ENCODE peak calls at places on chromosome 20, in ten cellular contexts. One of them, this sample, is unnamed.

GRCh38 chr20:3980260-3981131 is 34.9 kb downstream of the RNF24 start:
- DNase-seq in mesenchymal stem cell: peak
- DNase-seq in activated CD4-positive, CD25-positive, alpha-beta regulatory T cell: no peak
- DNase-seq in AML-193: no peak
- DNase-seq in SJSA1: no peak
- DNase-seq in AG10803: peak
- DNase-seq in NCI-H1436: no peak
- DNase-seq in RWPE1: peak
- DNase-seq in amniotic stem cell: peak
- DNase-seq in HT-29: no peak
- DNase-seq in this sample: peak

GRCh38 chr20:881051-881820 is 34.9 kb downstream of the ANGPT4 start:
- DNase-seq in mesenchymal stem cell: peak
- DNase-seq in activated CD4-positive, CD25-positive, alpha-beta regulatory T cell: no peak
- DNase-seq in AML-193: peak
- DNase-seq in SJSA1: no peak
- DNase-seq in AG10803: peak
- DNase-seq in NCI-H1436: no peak
- DNase-seq in RWPE1: peak
- DNase-seq in amniotic stem cell: no peak
- DNase-seq in HT-29: no peak
- DNase-seq in this sample: peak

GRCh38 chr20:44959082-44959895 is 908 bp downstream of the TOMM34 start:
- DNase-seq in mesenchymal stem cell: peak
- DNase-seq in activated CD4-positive, CD25-positive, alpha-beta regulatory T cell: peak
- DNase-seq in AML-193: no peak
- DNase-seq in SJSA1: no peak
- DNase-seq in AG10803: peak
- DNase-seq in NCI-H1436: no peak
- DNase-seq in RWPE1: peak
- DNase-seq in amniotic stem cell: peak
- DNase-seq in HT-29: peak
- DNase-seq in this sample: peak

GRCh38 chr20:33531047-33531877 is 41.4 kb downstream of the CBFA2T2 start:
- DNase-seq in mesenchymal stem cell: peak
- DNase-seq in activated CD4-positive, CD25-positive, alpha-beta regulatory T cell: no peak
- DNase-seq in AML-193: no peak
- DNase-seq in SJSA1: peak
- DNase-seq in AG10803: peak
- DNase-seq in NCI-H1436: no peak
- DNase-seq in RWPE1: no peak
- DNase-seq in amniotic stem cell: peak
- DNase-seq in HT-29: no peak
- DNase-seq in this sample: no peak

GRCh38 chr20:1945660-1946059 is 48.2 kb downstream of the PDYN start:
- DNase-seq in mesenchymal stem cell: no peak
- DNase-seq in activated CD4-positive, CD25-positive, alpha-beta regulatory T cell: no peak
- DNase-seq in AML-193: peak
- DNase-seq in SJSA1: no peak
- DNase-seq in AG10803: no peak
- DNase-seq in NCI-H1436: no peak
- DNase-seq in RWPE1: no peak
- DNase-seq in amniotic stem cell: no peak
- DNase-seq in HT-29: no peak
- DNase-seq in this sample: no peak

GRCh38 chr20:41003143-41003932 is 25.3 kb upstream of the TOP1 start:
- DNase-seq in mesenchymal stem cell: peak
- DNase-seq in activated CD4-positive, CD25-positive, alpha-beta regulatory T cell: peak
- DNase-seq in AML-193: peak
- DNase-seq in SJSA1: peak
- DNase-seq in AG10803: peak
- DNase-seq in NCI-H1436: peak
- DNase-seq in RWPE1: peak
- DNase-seq in amniotic stem cell: peak
- DNase-seq in HT-29: peak
- DNase-seq in this sample: no peak

GRCh38 chr20:35305682-35306556 is 13.7 kb upstream of the FAM83C start:
- DNase-seq in mesenchymal stem cell: peak
- DNase-seq in activated CD4-positive, CD25-positive, alpha-beta regulatory T cell: no peak
- DNase-seq in AML-193: peak
- DNase-seq in SJSA1: peak
- DNase-seq in AG10803: peak
- DNase-seq in NCI-H1436: no peak
- DNase-seq in RWPE1: peak
- DNase-seq in amniotic stem cell: peak
- DNase-seq in HT-29: peak
- DNase-seq in this sample: no peak

GRCh38 chr20:35319206-35320197 is 27.3 kb upstream of the FAM83C start:
- DNase-seq in mesenchymal stem cell: peak
- DNase-seq in activated CD4-positive, CD25-positive, alpha-beta regulatory T cell: no peak
- DNase-seq in AML-193: no peak
- DNase-seq in SJSA1: no peak
- DNase-seq in AG10803: no peak
- DNase-seq in NCI-H1436: no peak
- DNase-seq in RWPE1: peak
- DNase-seq in amniotic stem cell: no peak
- DNase-seq in HT-29: no peak
- DNase-seq in this sample: no peak

GRCh38 chr20:17460119-17460518 is 71.1 kb downstream of the BFSP1 start:
- DNase-seq in mesenchymal stem cell: no peak
- DNase-seq in activated CD4-positive, CD25-positive, alpha-beta regulatory T cell: no peak
- DNase-seq in AML-193: no peak
- DNase-seq in SJSA1: peak
- DNase-seq in AG10803: no peak
- DNase-seq in NCI-H1436: no peak
- DNase-seq in RWPE1: no peak
- DNase-seq in amniotic stem cell: no peak
- DNase-seq in HT-29: no peak
- DNase-seq in this sample: no peak

GRCh38 chr20:56779452-56780143 is 150.5 kb downstream of the TFAP2C start:
- DNase-seq in mesenchymal stem cell: no peak
- DNase-seq in activated CD4-positive, CD25-positive, alpha-beta regulatory T cell: no peak
- DNase-seq in AML-193: no peak
- DNase-seq in SJSA1: no peak
- DNase-seq in AG10803: no peak
- DNase-seq in NCI-H1436: no peak
- DNase-seq in RWPE1: no peak
- DNase-seq in amniotic stem cell: no peak
- DNase-seq in HT-29: no peak
- DNase-seq in this sample: peak

GRCh38 chr20:4681441-4681840 is 40.3 kb upstream of the PRND start:
- DNase-seq in mesenchymal stem cell: peak
- DNase-seq in activated CD4-positive, CD25-positive, alpha-beta regulatory T cell: no peak
- DNase-seq in AML-193: no peak
- DNase-seq in SJSA1: no peak
- DNase-seq in AG10803: no peak
- DNase-seq in NCI-H1436: no peak
- DNase-seq in RWPE1: no peak
- DNase-seq in amniotic stem cell: no peak
- DNase-seq in HT-29: no peak
- DNase-seq in this sample: no peak

GRCh38 chr20:57326667-57327455 is 2.7 kb upstream of the SPO11 start:
- DNase-seq in mesenchymal stem cell: no peak
- DNase-seq in activated CD4-positive, CD25-positive, alpha-beta regulatory T cell: no peak
- DNase-seq in AML-193: no peak
- DNase-seq in SJSA1: no peak
- DNase-seq in AG10803: no peak
- DNase-seq in NCI-H1436: no peak
- DNase-seq in RWPE1: peak
- DNase-seq in amniotic stem cell: no peak
- DNase-seq in HT-29: peak
- DNase-seq in this sample: no peak

GRCh38 chr20:57260065-57260958 is 6.1 kb downstream of the BMP7 start:
- DNase-seq in mesenchymal stem cell: no peak
- DNase-seq in activated CD4-positive, CD25-positive, alpha-beta regulatory T cell: no peak
- DNase-seq in AML-193: no peak
- DNase-seq in SJSA1: no peak
- DNase-seq in AG10803: no peak
- DNase-seq in NCI-H1436: no peak
- DNase-seq in RWPE1: no peak
- DNase-seq in amniotic stem cell: no peak
- DNase-seq in HT-29: no peak
- DNase-seq in this sample: no peak